ENCODE peak calls at places on chromosome 7, in nine cellular contexts. H is AG04450; L is uterus; S is naive thymus-derived CD4-positive, alpha-beta T cell; G is NCI-H1092; B is caudate nucleus; K is GM20000; Z is AG09309; X is COR-L47. R is an unnamed sample.

GRCh38 chr7:85204061-85204460 is 17.2 kb upstream of the SEMA3D start:
- DNase-seq in H (no peak), L (no peak), S (no peak), G (no peak), B (no peak), K (no peak), Z (no peak), X (no peak), R (no peak)

GRCh38 chr7:132557489-132558044 is 18.7 kb downstream of the PLXNA4 start:
- DNase-seq in H (no peak), L (no peak), S (no peak), G (no peak), B (no peak), K (no peak), Z (no peak), X (peak), R (no peak)

GRCh38 chr7:51256244-51256781 is 60.3 kb downstream of the COBL start:
- DNase-seq in H (no peak), L (no peak), S (no peak), G (no peak), B (peak), K (no peak), Z (no peak), X (no peak), R (no peak)

GRCh38 chr7:102004229-102004628 is 186.8 kb downstream of the CUX1 start:
- DNase-seq in H (no peak), L (peak), S (no peak), G (no peak), B (no peak), K (no peak), Z (no peak), X (no peak), R (no peak)

GRCh38 chr7:155381852-155382801 is 75.8 kb upstream of the EN2 start:
- DNase-seq in H (no peak), L (no peak), S (no peak), G (no peak), B (no peak), K (no peak), Z (no peak), X (no peak), R (no peak)

GRCh38 chr7:28298870-28299484 is 113.3 kb upstream of the CREB5 start:
- DNase-seq in H (no peak), L (peak), S (no peak), G (peak), B (no peak), K (no peak), Z (no peak), X (peak), R (no peak)

GRCh38 chr7:96311967-96312366 is 9.9 kb downstream of the SLC25A13 start:
- DNase-seq in H (no peak), L (no peak), S (no peak), G (no peak), B (no peak), K (no peak), Z (peak), X (no peak), R (no peak)

GRCh38 chr7:94823952-94824351 is 83.4 kb upstream of the PPP1R9A start:
- DNase-seq in H (no peak), L (no peak), S (no peak), G (no peak), B (no peak), K (no peak), Z (peak), X (no peak), R (no peak)

GRCh38 chr7:102883098-102883860 is 29.5 kb upstream of the LRRC17 start:
- DNase-seq in H (no peak), L (no peak), S (no peak), G (no peak), B (no peak), K (no peak), Z (no peak), X (no peak), R (no peak)

GRCh38 chr7:99020413-99020715 is 123.5 kb downstream of the SMURF1 start:
- DNase-seq in H (no peak), L (no peak), S (no peak), G (no peak), B (no peak), K (no peak), Z (no peak), X (no peak), R (no peak)